ENCODE peak calls at places on chromosome 4, in four cellular contexts. I, M, Q and G are unnamed samples.

GRCh38 chr4:89353514-89353913 is 45.9 kb upstream of the GPRIN3 start:
- DNase-seq in I (no peak), Q (no peak), M (no peak), G (no peak)

GRCh38 chr4:3077796-3078195 is 3.3 kb downstream of the HTT start:
- DNase-seq in Q (peak), M (no peak), I (no peak), G (no peak)

GRCh38 chr4:52659722-52660261 is 691 bp upstream of the USP46 start:
- DNase-seq in Q (no peak), M (peak), I (peak), G (no peak)

GRCh38 chr4:22077571-22077970 is 129.0 kb upstream of the KCNIP4 start:
- DNase-seq in I (no peak), Q (no peak), M (no peak), G (no peak)

GRCh38 chr4:40825014-40825838 is 75.5 kb downstream of the NSUN7 start:
- DNase-seq in I (no peak), M (no peak), Q (no peak), G (no peak)

GRCh38 chr4:1079711-1080265 is 33.6 kb downstream of the RNF212 start:
- DNase-seq in Q (no peak), M (no peak), I (no peak), G (no peak)

GRCh38 chr4:4721636-4722035 is 137.8 kb upstream of the MSX1 start:
- DNase-seq in M (no peak), I (no peak), Q (no peak), G (no peak)

GRCh38 chr4:26723216-26723615 is 137.4 kb upstream of the STIM2 start:
- DNase-seq in M (no peak), I (no peak), Q (peak), G (no peak)

GRCh38 chr4:184958127-184958806 is 60.0 kb upstream of the HELT start:
- DNase-seq in M (no peak), Q (no peak), I (no peak), G (no peak)

GRCh38 chr4:62431513-62431912 is 1231.4 kb downstream of the ADGRL3 start:
- DNase-seq in Q (no peak), M (no peak), I (no peak), G (no peak)

GRCh38 chr4:139265654-139266053 is 14.4 kb downstream of the MGARP start:
- DNase-seq in I (no peak), M (no peak), Q (no peak), G (no peak)

GRCh38 chr4:42167709-42168108 is 15.3 kb upstream of the BEND4 start:
- DNase-seq in Q (peak), I (no peak), M (no peak), G (no peak)

GRCh38 chr4:153138736-153139135 is 65.5 kb upstream of the TRIM2 start:
- DNase-seq in I (no peak), Q (no peak), M (no peak), G (no peak)

GRCh38 chr4:24089831-24090531 is 200.1 kb upstream of the PPARGC1A start:
- DNase-seq in I (no peak), Q (no peak), M (no peak), G (no peak)

GRCh38 chr4:28421221-28421620 is 1560.6 kb downstream of the STIM2 start:
- DNase-seq in Q (no peak), I (no peak), M (no peak), G (no peak)

GRCh38 chr4:112431158-112431557 is 84.8 kb downstream of the NEUROG2 start:
- DNase-seq in I (no peak), Q (no peak), M (no peak), G (no peak)

GRCh38 chr4:184978211-184978610 is 40.1 kb upstream of the HELT start:
- DNase-seq in Q (no peak), I (no peak), M (no peak), G (no peak)

GRCh38 chr4:41256131-41256739 is 493 bp upstream of the UCHL1 start:
- DNase-seq in M (no peak), Q (no peak), I (no peak), G (no peak)

GRCh38 chr4:127012549-127012948 is 620.2 kb upstream of the INTU start:
- DNase-seq in M (no peak), Q (no peak), I (no peak), G (no peak)

GRCh38 chr4:23234018-23234417 is 541.3 kb downstream of the GBA3 start:
- DNase-seq in I (no peak), Q (no peak), M (no peak), G (peak)

GRCh38 chr4:175469519-175469918 is 342.5 kb downstream of the GPM6A start:
- DNase-seq in Q (no peak), M (no peak), I (no peak), G (peak)

GRCh38 chr4:140861359-140862181 is 105.4 kb upstream of the TBC1D9 start:
- DNase-seq in I (peak), Q (peak), M (peak), G (peak)

GRCh38 chr4:154529737-154530136 is 20.5 kb downstream of the PLRG1 start:
- DNase-seq in M (no peak), Q (no peak), I (no peak), G (no peak)

GRCh38 chr4:112857461-112857860 is 192.0 kb upstream of the ANK2 start:
- DNase-seq in Q (no peak), M (no peak), I (no peak), G (no peak)

GRCh38 chr4:147518846-147519767 is 38.2 kb downstream of the EDNRA start:
- DNase-seq in Q (peak), I (peak), M (peak), G (peak)

GRCh38 chr4:6107114-6107791 is 89.0 kb upstream of the C4orf50 start:
- DNase-seq in Q (no peak), I (no peak), M (no peak), G (no peak)

GRCh38 chr4:132587626-132588025 is 561.5 kb upstream of the PCDH10 start:
- DNase-seq in Q (no peak), I (no peak), M (no peak), G (no peak)

GRCh38 chr4:165631912-165632311 is 241.1 kb upstream of the TLL1 start:
- DNase-seq in Q (no peak), I (no peak), M (no peak), G (no peak)

DNA sequence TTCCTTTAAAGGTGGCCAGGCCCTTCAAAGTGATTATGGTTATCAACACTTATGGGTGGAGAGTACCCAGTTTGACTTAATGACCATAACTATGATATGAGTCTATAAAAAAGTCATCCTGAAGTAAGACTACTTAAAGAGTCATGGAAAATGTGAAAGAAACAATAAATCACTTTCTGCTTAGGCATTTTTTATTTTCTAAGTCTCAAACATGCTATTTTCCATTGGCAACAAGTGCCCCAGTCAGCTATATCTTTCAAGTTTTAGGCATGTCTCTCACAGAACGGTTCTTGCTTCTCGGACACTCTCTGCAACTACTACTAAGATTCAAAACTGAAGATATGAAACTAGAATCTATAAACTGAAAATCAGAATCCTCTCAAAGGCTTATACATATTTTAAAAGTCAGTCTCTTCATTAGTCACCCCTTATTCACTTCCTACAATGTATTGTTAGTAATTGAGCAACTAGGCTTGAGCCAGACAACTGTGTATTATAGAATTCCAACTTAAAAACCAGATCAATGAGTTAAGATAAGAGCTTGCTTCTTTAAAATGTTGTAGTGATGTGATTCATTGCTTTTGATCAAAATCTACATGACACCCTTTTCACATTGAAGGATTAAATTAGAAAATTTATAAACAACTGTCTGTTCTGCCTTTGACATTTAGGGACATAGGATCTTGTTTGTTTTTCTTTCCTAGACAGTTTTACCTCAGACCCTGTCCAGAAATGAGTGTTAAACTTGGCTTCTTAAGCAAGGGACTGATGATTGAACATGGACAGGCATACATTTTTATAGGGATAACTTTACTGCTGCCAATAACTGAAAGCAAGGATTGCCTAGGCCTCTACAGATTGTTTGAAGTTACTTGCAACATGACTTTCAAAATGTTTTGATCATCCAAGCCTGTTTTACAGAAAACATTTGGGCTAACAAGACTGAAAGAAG is 2.9 kb downstream of the ANTXR2 start:
- DNase-seq in Q (no peak), I (no peak), M (no peak), G (no peak)
- TF ChIP-seq YY1 in Q (no peak), I (no peak), M (no peak), G (no peak)

DNA sequence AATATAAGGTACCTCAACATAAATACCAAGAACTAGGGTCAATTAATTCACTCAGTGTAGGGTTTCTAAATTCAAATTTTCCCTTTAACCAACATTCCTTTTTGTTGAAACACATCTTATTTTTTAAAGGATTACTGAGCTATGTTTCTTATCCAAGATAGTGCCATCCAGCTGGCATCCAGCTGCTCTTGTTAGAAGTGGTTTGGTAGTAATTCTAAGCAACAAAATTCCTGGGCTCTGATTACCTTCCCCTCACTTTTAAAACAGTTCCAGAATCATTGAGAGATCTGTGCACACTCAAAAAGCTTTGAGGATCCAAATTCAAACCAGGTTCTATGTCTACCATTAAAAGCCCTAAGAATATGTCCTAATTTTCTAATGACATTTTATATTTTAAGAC is 583.7 kb downstream of the TRIML1 start:
- DNase-seq in I (no peak), M (no peak), Q (no peak), G (no peak)
- TF ChIP-seq SUZ12 in I (no peak), M (no peak), Q (no peak), G (no peak)

GRCh38 chr4:168574581-168575295 is 77.9 kb downstream of the PALLD start:
- DNase-seq in M (no peak), Q (no peak), I (no peak), G (no peak)
- TF ChIP-seq YY1 in M (no peak), Q (no peak), I (no peak), G (no peak)

DNA sequence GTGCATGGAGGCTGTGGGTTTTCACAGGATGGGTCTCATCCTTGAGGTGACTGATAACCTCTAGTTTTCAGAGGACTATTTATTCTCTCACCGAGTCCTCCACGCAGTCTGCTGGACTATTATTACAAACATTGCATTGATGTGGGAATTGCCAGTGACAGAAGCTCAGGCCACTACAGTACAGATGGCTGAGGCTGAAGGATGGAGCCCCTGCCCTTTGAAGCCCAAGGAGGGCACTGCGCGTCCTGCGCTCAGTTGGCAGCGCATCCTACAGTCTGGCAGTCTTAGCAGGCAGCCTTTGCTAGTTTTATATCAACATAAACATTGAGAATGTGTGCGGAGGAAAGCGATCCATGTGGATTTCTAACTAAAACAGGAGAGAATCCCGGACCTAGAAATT is 1.5 kb upstream of the RELL1 start:
- DNase-seq in Q (no peak), M (no peak), I (no peak), G (no peak)
- TF ChIP-seq SUZ12 in Q (no peak), M (no peak), I (no peak), G (no peak)

GRCh38 chr4:8917868-8918783 is 46.5 kb upstream of the HMX1 start:
- DNase-seq in Q (no peak), M (peak), I (peak), G (peak)
- TF ChIP-seq YY1 in Q (peak), M (no peak), I (no peak), G (no peak)

DNA sequence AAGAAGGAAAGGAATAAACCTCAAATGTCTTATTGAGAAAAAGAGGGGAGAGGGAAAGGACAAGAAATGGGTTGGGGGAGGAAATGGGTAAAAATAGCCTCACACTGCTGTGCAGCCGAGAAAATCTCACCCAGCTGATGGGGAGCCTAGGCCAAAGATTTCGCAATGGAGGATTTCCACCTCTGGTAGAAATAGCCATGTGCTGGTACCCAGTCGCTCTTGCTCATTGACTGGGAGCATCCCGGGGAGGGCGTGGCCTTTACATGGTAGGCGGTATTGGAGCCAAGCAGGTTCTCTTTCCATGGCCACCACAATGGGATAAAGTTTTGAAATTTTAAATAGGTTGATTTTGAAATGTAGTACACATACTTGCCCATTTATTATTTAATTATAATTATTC is 255.1 kb upstream of the LDB2 start:
- DNase-seq in M (no peak), Q (no peak), I (no peak), G (no peak)
- TF ChIP-seq SUZ12 in M (no peak), Q (no peak), I (no peak), G (no peak)

GRCh38 chr4:151099976-151100417 is 569 bp downstream of the RPS3A start:
- DNase-seq in Q (no peak), M (no peak), I (no peak), G (no peak)
- TF ChIP-seq YY1 in Q (no peak), M (no peak), I (no peak), G (no peak)